ENCODE peak calls at places on chromosomes 3 and 15, in five cellular contexts. One of them, this sample, is unnamed.

GRCh38 chr3:33385423-33385822 is 54.8 kb downstream of the UBP1 start:
- DNase-seq in cardiac fibroblast: peak
- DNase-seq in fibroblast of pulmonary artery: no peak
- DNase-seq in HTR-8/SVneo: no peak
- DNase-seq in adrenal gland: no peak
- DNase-seq in this sample: no peak

GRCh38 chr3:99532246-99532645 is 106.1 kb upstream of the COL8A1 start:
- DNase-seq in cardiac fibroblast: peak
- DNase-seq in fibroblast of pulmonary artery: peak
- DNase-seq in HTR-8/SVneo: peak
- DNase-seq in adrenal gland: peak
- DNase-seq in this sample: peak

GRCh38 chr3:37993811-37994638 is 3.4 kb downstream of the VILL start:
- DNase-seq in cardiac fibroblast: peak
- DNase-seq in fibroblast of pulmonary artery: peak
- DNase-seq in HTR-8/SVneo: peak
- DNase-seq in adrenal gland: peak
- DNase-seq in this sample: no peak

GRCh38 chr3:127711021-127711420 is 38.3 kb downstream of the ABTB1 start:
- DNase-seq in cardiac fibroblast: no peak
- DNase-seq in fibroblast of pulmonary artery: no peak
- DNase-seq in HTR-8/SVneo: no peak
- DNase-seq in adrenal gland: no peak
- DNase-seq in this sample: no peak

GRCh38 chr3:54433846-54434245 is 311.5 kb downstream of the CACNA2D3 start:
- DNase-seq in cardiac fibroblast: no peak
- DNase-seq in fibroblast of pulmonary artery: no peak
- DNase-seq in HTR-8/SVneo: no peak
- DNase-seq in adrenal gland: no peak
- DNase-seq in this sample: peak

GRCh38 chr3:24303057-24303754 is 191.4 kb downstream of the THRB start:
- DNase-seq in cardiac fibroblast: no peak
- DNase-seq in fibroblast of pulmonary artery: no peak
- DNase-seq in HTR-8/SVneo: no peak
- DNase-seq in adrenal gland: no peak
- DNase-seq in this sample: no peak

GRCh38 chr3:33392703-33393125 is 47.5 kb downstream of the UBP1 start:
- DNase-seq in cardiac fibroblast: peak
- DNase-seq in fibroblast of pulmonary artery: peak
- DNase-seq in HTR-8/SVneo: peak
- DNase-seq in adrenal gland: no peak
- DNase-seq in this sample: peak

GRCh38 chr15:67915374-67916050 is 75.7 kb upstream of the RNU6-1 start:
- DNase-seq in cardiac fibroblast: no peak
- DNase-seq in fibroblast of pulmonary artery: peak
- DNase-seq in HTR-8/SVneo: no peak
- DNase-seq in adrenal gland: no peak
- DNase-seq in this sample: peak

GRCh38 chr15:71572452-71573053 is 237.8 kb upstream of the NR2E3 start:
- DNase-seq in cardiac fibroblast: peak
- DNase-seq in fibroblast of pulmonary artery: peak
- DNase-seq in HTR-8/SVneo: no peak
- DNase-seq in adrenal gland: no peak
- DNase-seq in this sample: no peak

GRCh38 chr3:155553800-155554199 is 191.1 kb downstream of the PLCH1 start:
- DNase-seq in cardiac fibroblast: no peak
- DNase-seq in fibroblast of pulmonary artery: no peak
- DNase-seq in HTR-8/SVneo: no peak
- DNase-seq in adrenal gland: no peak
- DNase-seq in this sample: peak

GRCh38 chr3:195886181-195887141 is 21.9 kb downstream of the TNK2 start:
- DNase-seq in cardiac fibroblast: peak
- DNase-seq in fibroblast of pulmonary artery: peak
- DNase-seq in HTR-8/SVneo: no peak
- DNase-seq in adrenal gland: no peak
- DNase-seq in this sample: no peak

GRCh38 chr3:178558637-178559036 is 22.4 kb downstream of the KCNMB2 start:
- DNase-seq in cardiac fibroblast: no peak
- DNase-seq in fibroblast of pulmonary artery: no peak
- DNase-seq in HTR-8/SVneo: no peak
- DNase-seq in adrenal gland: no peak
- DNase-seq in this sample: no peak

GRCh38 chr3:150083653-150084037 is 113.0 kb upstream of the PFN2 start:
- DNase-seq in cardiac fibroblast: no peak
- DNase-seq in fibroblast of pulmonary artery: peak
- DNase-seq in HTR-8/SVneo: no peak
- DNase-seq in adrenal gland: no peak
- DNase-seq in this sample: no peak

GRCh38 chr3:45143673-45144670 is 2.2 kb downstream of the CDCP1 start:
- DNase-seq in cardiac fibroblast: no peak
- DNase-seq in fibroblast of pulmonary artery: no peak
- DNase-seq in HTR-8/SVneo: no peak
- DNase-seq in adrenal gland: no peak
- DNase-seq in this sample: no peak

GRCh38 chr3:158111861-158112260 is 2.0 kb downstream of the RSRC1 start:
- DNase-seq in cardiac fibroblast: no peak
- DNase-seq in fibroblast of pulmonary artery: no peak
- DNase-seq in HTR-8/SVneo: no peak
- DNase-seq in adrenal gland: no peak
- DNase-seq in this sample: no peak

GRCh38 chr3:195073866-195074860 is 196.8 kb downstream of the XXYLT1 start:
- DNase-seq in cardiac fibroblast: no peak
- DNase-seq in fibroblast of pulmonary artery: no peak
- DNase-seq in HTR-8/SVneo: no peak
- DNase-seq in adrenal gland: no peak
- DNase-seq in this sample: no peak

GRCh38 chr15:72722071-72722696 is 36.2 kb downstream of the BBS4 start:
- DNase-seq in cardiac fibroblast: peak
- DNase-seq in fibroblast of pulmonary artery: peak
- DNase-seq in HTR-8/SVneo: peak
- DNase-seq in adrenal gland: peak
- DNase-seq in this sample: peak

GRCh38 chr3:32106929-32107362 is 526 bp downstream of the GPD1L start:
- DNase-seq in cardiac fibroblast: peak
- DNase-seq in fibroblast of pulmonary artery: peak
- DNase-seq in HTR-8/SVneo: peak
- DNase-seq in adrenal gland: peak
- DNase-seq in this sample: no peak

GRCh38 chr15:75163150-75163564 is 38.5 kb upstream of the C15orf39 start:
- DNase-seq in cardiac fibroblast: no peak
- DNase-seq in fibroblast of pulmonary artery: no peak
- DNase-seq in HTR-8/SVneo: no peak
- DNase-seq in adrenal gland: no peak
- DNase-seq in this sample: no peak

GRCh38 chr3:32428092-32429068 is 36.7 kb downstream of the CMTM7 start:
- DNase-seq in cardiac fibroblast: no peak
- DNase-seq in fibroblast of pulmonary artery: no peak
- DNase-seq in HTR-8/SVneo: no peak
- DNase-seq in adrenal gland: no peak
- DNase-seq in this sample: no peak

GRCh38 chr3:178684881-178685590 is 148.8 kb downstream of the KCNMB2 start:
- DNase-seq in cardiac fibroblast: no peak
- DNase-seq in fibroblast of pulmonary artery: no peak
- DNase-seq in HTR-8/SVneo: no peak
- DNase-seq in adrenal gland: no peak
- DNase-seq in this sample: no peak

GRCh38 chr3:126946387-126946786 is 36.5 kb upstream of the PLXNA1 start:
- DNase-seq in cardiac fibroblast: no peak
- DNase-seq in fibroblast of pulmonary artery: no peak
- DNase-seq in HTR-8/SVneo: no peak
- DNase-seq in adrenal gland: no peak
- DNase-seq in this sample: no peak